ENCODE peak calls at places on chromosomes 16 and 17, in five cellular contexts. N, O, Q, I and T are unnamed samples. For H3K9me3, the result is how much of the 10 kb centered on the place peaks cover.

GRCh38 chr16:66605177-66605999 is 884 bp downstream of the CMTM3 start:
- DNase-seq in O (peak), I (peak), N (peak), Q (peak), T (no peak)

GRCh38 chr17:4594406-4595349 is 10.3 kb downstream of the SMTNL2 start:
- DNase-seq in Q (no peak), N (no peak), I (no peak), O (peak), T (peak)

GRCh38 chr16:80751167-80751566 is 53.2 kb downstream of the CDYL2 start:
- DNase-seq in I (peak), Q (peak), O (no peak), N (no peak), T (peak)

GRCh38 chr17:59688008-59688407 is 19.2 kb downstream of the PTRH2 start:
- DNase-seq in O (no peak), Q (no peak), I (no peak), N (no peak), T (no peak)

GRCh38 chr17:80717661-80718060 is 173.0 kb downstream of the RPTOR start:
- DNase-seq in I (no peak), O (no peak), Q (no peak), N (no peak), T (no peak)

GRCh38 chr17:77540975-77541374 is 400.2 kb downstream of the SEC14L1 start:
- DNase-seq in I (no peak), Q (no peak), O (no peak), N (no peak), T (no peak)

GRCh38 chr17:2420131-2420530 is 19.3 kb upstream of the MNT start:
- DNase-seq in N (no peak), Q (no peak), O (no peak), I (no peak), T (no peak)

GRCh38 chr16:64864232-64864803 is 257.5 kb downstream of the CDH11 start:
- DNase-seq in N (no peak), Q (no peak), O (no peak), I (peak), T (no peak)

GRCh38 chr17:44807817-44808155 is 22.3 kb downstream of the GJC1 start:
- DNase-seq in O (no peak), Q (no peak), I (no peak), N (no peak), T (no peak)

GRCh38 chr17:42750730-42751356 is 6.0 kb upstream of the EZH1 start:
- DNase-seq in N (no peak), O (no peak), I (no peak), Q (no peak), T (no peak)

GRCh38 chr17:21573961-21574610 is 118.2 kb upstream of the KCNJ18 start:
- DNase-seq in I (no peak), O (peak), Q (no peak), N (no peak), T (peak)

GRCh38 chr16:77838597-77839255 is 50.4 kb downstream of the VAT1L start:
- DNase-seq in N (no peak), Q (no peak), I (no peak), O (no peak), T (no peak)

GRCh38 chr17:17818088-17818526 is 18.7 kb downstream of the SREBF1 start:
- DNase-seq in N (no peak), Q (no peak), O (no peak), I (peak), T (peak)

GRCh38 chr17:37737971-37738370 is 6.9 kb downstream of the HNF1B start:
- DNase-seq in Q (no peak), I (peak), N (no peak), O (no peak), T (no peak)

GRCh38 chr16:4369006-4369766 is 2.5 kb upstream of the VASN start:
- DNase-seq in Q (no peak), N (no peak), I (peak), O (no peak), T (no peak)

GRCh38 chr16:57480754-57481230 is 5.5 kb downstream of the DOK4 start:
- DNase-seq in N (no peak), Q (no peak), I (no peak), O (no peak), T (no peak)

GRCh38 chr17:3594056-3594810 is 15.0 kb downstream of the TRPV1 start:
- DNase-seq in O (no peak), N (no peak), Q (no peak), I (peak), T (no peak)

GRCh38 chr16:24428751-24429150 is 110.6 kb upstream of the RBBP6 start:
- DNase-seq in O (peak), I (no peak), N (no peak), Q (no peak), T (peak)

GRCh38 chr16:67100569-67101300 is 9.0 kb upstream of the PHAF1 start:
- DNase-seq in I (peak), N (peak), O (no peak), Q (no peak), T (no peak)

GRCh38 chr17:79082311-79083190 is 7.9 kb downstream of the ENGASE start:
- DNase-seq in Q (no peak), N (peak), O (peak), I (peak), T (peak)

GRCh38 chr17:50642722-50643656 is 8.3 kb downstream of the ABCC3 start:
- DNase-seq in Q (no peak), I (peak), N (no peak), O (no peak), T (no peak)

GRCh38 chr16:56226840-56227525 is 35.7 kb downstream of the GNAO1 start:
- DNase-seq in I (no peak), O (no peak), Q (no peak), N (no peak), T (no peak)

GRCh38 chr17:436571-436970 is 84.0 kb upstream of the RPH3AL start:
- DNase-seq in I (no peak), Q (no peak), N (no peak), O (no peak), T (no peak)

GRCh38 chr16:14455577-14455976 is 174.5 kb downstream of the PARN start:
- DNase-seq in I (peak), O (no peak), N (no peak), Q (no peak), T (peak)

GRCh38 chr17:8922451-8922850 is 43.1 kb downstream of the PIK3R5 start:
- DNase-seq in I (peak), N (no peak), O (no peak), Q (no peak), T (no peak)

GRCh38 chr16:66079671-66080070 is 286.8 kb upstream of the CDH5 start:
- DNase-seq in I (no peak), O (no peak), Q (no peak), N (no peak), T (no peak)

GRCh38 chr17:20053343-20053964 is 44.3 kb downstream of the SPECC1 start:
- DNase-seq in Q (no peak), N (no peak), O (no peak), I (no peak), T (no peak)

GRCh38 chr16:53094013-53094630 is 39.3 kb downstream of the CHD9 start:
- DNase-seq in N (peak), I (peak), O (peak), Q (peak), T (peak)

GRCh38 chr17:14590458-14591250 is 289.8 kb downstream of the HS3ST3B1 start:
- DNase-seq in I (no peak), N (no peak), Q (no peak), O (no peak), T (no peak)

GRCh38 chr16:71387045-71387871 is 28.7 kb downstream of the CALB2 start:
- DNase-seq in Q (no peak), O (no peak), I (no peak), N (no peak), T (no peak)
- H3K4me3 ChIP-seq in Q (no peak), O (no peak), I (no peak), N (no peak), T (no peak)

DNA sequence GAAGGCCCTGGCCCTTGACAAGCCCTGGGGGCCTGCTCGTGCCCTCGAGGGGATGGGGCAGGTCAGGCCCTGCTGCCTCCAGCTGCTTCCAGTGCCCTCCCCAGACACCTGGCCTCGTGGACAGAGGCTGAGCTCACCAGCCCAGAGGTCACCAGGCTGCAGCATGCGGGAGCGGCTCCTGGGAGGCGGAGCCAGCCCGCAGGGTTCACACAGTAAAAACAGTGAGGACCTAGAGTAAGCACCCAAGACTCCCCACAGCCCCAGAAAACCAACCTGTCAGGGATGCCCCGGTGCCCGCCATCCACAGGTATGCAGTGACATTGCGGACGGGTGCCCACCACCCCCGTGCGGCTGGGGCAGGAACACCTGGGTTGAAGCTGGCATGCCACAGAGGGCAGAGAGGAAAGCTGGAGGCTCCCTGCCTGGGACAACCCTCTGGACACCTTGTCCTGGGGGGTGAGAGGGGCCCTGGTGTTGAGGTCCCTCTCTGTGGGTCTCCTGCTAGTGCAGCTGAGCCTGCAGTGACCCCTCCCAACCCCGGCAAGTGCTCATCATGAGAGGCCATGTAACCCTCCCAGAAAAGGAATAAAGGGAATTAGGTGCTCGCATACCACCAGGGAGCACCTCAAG is 62.1 kb downstream of the LMF1 start:
- DNase-seq in O (no peak), I (no peak), Q (no peak), N (no peak), T (no peak)
- H3K9me3 ChIP-seq in O (under half), I (under half), Q (under half), N (under half), T (under half)

GRCh38 chr17:10384175-10384574 is 11.4 kb upstream of the MYH13 start:
- DNase-seq in I (no peak), N (no peak), Q (no peak), O (no peak), T (no peak)
- H3K4me3 ChIP-seq in I (no peak), N (no peak), Q (no peak), O (no peak), T (no peak)

GRCh38 chr16:31734265-31734664 is 139.3 kb upstream of the ZNF267 start:
- DNase-seq in I (no peak), N (no peak), Q (no peak), O (no peak), T (no peak)
- H3K9me3 ChIP-seq in I (under half), N (half or more), Q (under half), O (under half), T (under half)

GRCh38 chr16:87844374-87844733 is 25.0 kb downstream of the SLC7A5 start:
- DNase-seq in I (no peak), Q (no peak), O (no peak), N (no peak), T (no peak)
- H3K4me3 ChIP-seq in I (no peak), Q (no peak), O (no peak), N (peak), T (no peak)

DNA sequence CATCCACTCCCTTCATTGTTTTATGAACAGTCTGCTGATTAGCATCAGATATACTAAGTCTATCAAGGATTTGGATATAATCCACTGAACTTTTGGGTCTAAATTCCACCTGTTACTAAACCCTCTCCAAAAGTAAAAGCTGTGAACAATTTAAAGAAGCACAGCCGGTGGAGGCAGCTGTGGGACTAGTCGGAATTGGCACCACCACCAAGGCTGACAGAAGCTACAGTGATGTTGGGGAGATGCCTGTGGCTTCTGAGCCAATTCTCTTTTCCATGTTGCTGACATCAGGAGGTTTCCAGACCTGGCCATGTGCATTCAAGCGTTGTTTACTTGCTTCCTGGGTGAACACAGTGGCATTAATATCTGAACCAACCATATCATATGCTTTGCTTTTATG is 679.0 kb upstream of the CA10 start:
- DNase-seq in O (no peak), I (no peak), Q (no peak), N (no peak), T (no peak)
- H3K9me3 ChIP-seq in O (under half), I (under half), Q (under half), N (under half), T (under half)

DNA sequence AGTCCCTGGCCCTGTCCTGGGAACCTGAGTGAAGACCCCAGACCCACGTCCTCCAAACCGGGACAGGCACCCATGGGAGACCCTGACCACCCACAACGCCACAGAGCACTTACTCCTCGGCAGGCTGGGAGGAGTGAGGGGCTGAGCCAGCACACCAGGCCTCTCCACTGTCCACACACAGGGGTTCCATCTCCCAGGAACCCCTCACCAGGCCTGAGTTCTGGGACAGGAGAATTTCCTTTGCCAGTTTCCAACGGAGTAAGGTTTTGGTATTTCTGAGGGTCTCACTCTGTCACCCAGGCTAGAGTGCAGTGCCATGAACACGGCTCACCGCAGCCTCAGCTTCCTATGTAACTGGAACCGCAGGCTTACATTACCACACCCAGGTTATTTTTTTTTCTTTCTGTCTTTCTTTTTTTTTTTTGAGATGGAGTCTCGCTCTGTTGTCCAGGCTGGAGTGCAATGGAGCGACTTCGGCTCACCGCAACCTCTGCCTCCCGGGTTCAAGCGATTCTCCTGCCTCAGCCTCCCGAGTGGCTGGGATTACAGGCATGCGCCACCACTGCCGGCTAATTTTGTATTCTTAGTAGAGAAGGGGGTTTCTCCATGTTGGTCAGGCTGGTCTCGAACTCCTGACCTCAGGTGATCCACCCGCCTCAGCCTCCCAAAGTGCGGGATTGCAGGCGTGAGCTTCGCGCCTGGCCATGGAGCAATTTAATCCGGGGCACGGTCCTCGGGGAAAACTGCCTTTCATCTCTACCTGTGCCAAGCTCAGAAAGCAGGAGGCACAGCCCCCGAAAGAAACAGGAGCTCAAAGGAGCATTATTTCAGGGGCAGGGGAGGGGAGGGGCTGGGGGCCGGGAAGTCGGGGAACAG is 1.6 kb downstream of the PGAP6 start:
- DNase-seq in N (no peak), O (no peak), I (no peak), Q (no peak), T (no peak)
- H3K4me3 ChIP-seq in N (peak), O (peak), I (peak), Q (no peak), T (no peak)

GRCh38 chr17:27989046-27989445 is 53.4 kb upstream of the NLK start:
- DNase-seq in N (no peak), Q (no peak), I (peak), O (no peak), T (no peak)
- H3K9me3 ChIP-seq in N (under half), Q (under half), I (under half), O (under half), T (under half)

GRCh38 chr17:41484920-41485904 is 4.3 kb upstream of the KRT35 start:
- DNase-seq in Q (no peak), N (no peak), O (no peak), I (no peak), T (no peak)

GRCh38 chr17:41486316-41486715 is 3.4 kb downstream of the KRT36 start:
- DNase-seq in Q (no peak), I (no peak), N (no peak), O (no peak), T (no peak)

GRCh38 chr17:41489531-41489930 is at the start of gene KRT36:
- DNase-seq in I (no peak), O (no peak), Q (no peak), N (no peak), T (no peak)

GRCh38 chr17:41483991-41484826 is 3.3 kb upstream of the KRT35 start:
- DNase-seq in N (no peak), O (no peak), Q (no peak), I (peak), T (peak)

GRCh38 chr17:41486809-41487530 is 2.7 kb downstream of the KRT36 start:
- DNase-seq in N (no peak), Q (peak), O (peak), I (no peak), T (peak)
- H3K4me3 ChIP-seq in N (no peak), Q (no peak), O (no peak), I (no peak), T (no peak)